ENCODE peak calls at places on chromosomes 6 and 20, in nine cellular contexts. D is adipocyte; S is left lung; Q is GM23248; G is adrenal gland; L is HCT116; V is cardiac muscle cell; T is upper lobe of right lung; U is CD8-positive, alpha-beta memory T cell. X is an unnamed sample.

GRCh38 chr6:169189227-169189626 is 64.4 kb downstream of the THBS2 start:
- DNase-seq in D (no peak), G (no peak), U (no peak), V (no peak), L (no peak), S (no peak), T (no peak), Q (no peak), X (no peak)

GRCh38 chr6:142810952-142811514 is 133.9 kb downstream of the HIVEP2 start:
- DNase-seq in V (no peak), Q (no peak), U (no peak), L (no peak), S (no peak), D (peak; percentile 28), G (no peak), T (no peak), X (no peak)

GRCh38 chr6:14499804-14500203 is 382.2 kb downstream of the CD83 start:
- DNase-seq in T (no peak), D (peak; percentile 90), U (no peak), L (peak; percentile 18), S (no peak), Q (peak; percentile 90), G (no peak), V (peak; percentile 70), X (peak; percentile 66)

GRCh38 chr6:169933251-169933821 is 181.9 kb downstream of the ERMARD start:
- DNase-seq in V (no peak), T (no peak), G (no peak), L (no peak), S (no peak), D (no peak), U (no peak), Q (no peak), X (no peak)

GRCh38 chr6:152078804-152079203 is 271.3 kb downstream of the ESR1 start:
- DNase-seq in T (no peak), Q (no peak), S (no peak), U (no peak), V (no peak), D (no peak), G (no peak), L (no peak), X (no peak)

GRCh38 chr6:144006731-144007454 is 1.2 kb downstream of the PLAGL1 start:
- DNase-seq in V (peak; percentile 65), D (peak; percentile 63), L (peak; percentile 16), U (no peak), T (no peak), Q (peak; percentile 65), G (peak; percentile 43), S (no peak), X (peak; percentile 9)

GRCh38 chr6:71199796-71200195 is 88.8 kb upstream of the OGFRL1 start:
- DNase-seq in U (no peak), S (no peak), V (no peak), G (no peak), L (no peak), D (no peak), T (no peak), Q (no peak), X (no peak)

GRCh38 chr20:13130707-13131103 is 90.4 kb upstream of the ISM1 start:
- DNase-seq in S (no peak), T (no peak), V (no peak), L (no peak), G (no peak), U (no peak), D (no peak), Q (no peak), X (peak; percentile 3)

GRCh38 chr6:99019341-99019740 is 71.6 kb upstream of the FBXL4 start:
- DNase-seq in D (no peak), G (no peak), L (no peak), V (no peak), T (no peak), S (no peak), Q (peak; percentile 50), U (no peak), X (peak; percentile 16)

GRCh38 chr6:26199057-26199772 is 112.0 kb downstream of the HFE start:
- DNase-seq in T (peak; percentile 81), G (peak; percentile 67), V (peak; percentile 96), Q (peak; percentile 92), D (peak; percentile 95), U (peak; percentile 85), L (peak; percentile 95), S (peak; percentile 74), X (peak; percentile 68)

GRCh38 chr6:26202811-26203583 is 115.8 kb downstream of the HFE start:
- DNase-seq in D (no peak), V (no peak), Q (no peak), G (no peak), U (no peak), S (no peak), T (no peak), L (no peak), X (no peak)

GRCh38 chr6:26199773-26200728 is 112.8 kb downstream of the HFE start:
- DNase-seq in D (peak; percentile 61), Q (peak; percentile 39), V (peak; percentile 62), U (no peak), G (peak; percentile 67), S (no peak), T (peak; percentile 74), L (peak; percentile 27), X (no peak)

GRCh38 chr6:26202201-26202611 is 115.0 kb downstream of the HFE start:
- DNase-seq in V (no peak), S (no peak), T (no peak), U (no peak), L (no peak), D (no peak), G (no peak), Q (no peak), X (no peak)

DNA sequence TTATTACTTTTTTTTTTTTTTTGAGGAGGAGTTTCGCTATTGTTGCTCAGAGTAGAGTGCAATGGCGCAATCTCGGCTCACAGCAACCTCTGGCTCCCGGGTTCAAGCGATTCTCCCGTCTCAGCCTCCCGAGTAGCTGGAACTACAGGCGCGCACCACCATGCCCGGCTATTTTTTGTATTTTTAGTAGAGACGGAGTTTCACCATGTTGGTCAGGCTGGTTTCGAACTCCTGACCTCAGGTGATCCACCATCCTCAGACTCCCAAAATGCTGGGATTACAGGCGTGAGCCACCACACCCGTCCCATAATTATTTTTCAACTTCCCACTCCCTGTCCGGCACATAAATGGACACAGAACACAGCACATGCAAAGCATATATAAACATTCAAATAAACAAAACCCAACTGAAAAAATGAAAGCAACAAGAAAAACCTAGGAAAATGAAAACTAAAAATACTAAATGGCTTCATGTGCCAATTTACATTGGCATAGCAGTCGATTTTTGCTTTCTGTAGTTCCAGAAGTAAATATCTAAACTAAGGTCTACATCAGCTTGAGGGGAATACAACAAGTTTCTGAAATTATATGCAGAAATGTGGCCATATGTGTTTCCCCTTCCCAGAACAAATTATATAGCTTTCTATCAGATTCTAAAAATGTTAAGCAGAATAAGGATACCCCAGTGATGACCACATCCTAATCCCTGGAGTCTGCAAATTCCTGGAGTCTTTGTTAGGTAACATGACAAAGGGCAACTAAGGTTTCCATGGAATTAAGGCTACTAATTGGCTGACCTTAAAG is 113.9 kb downstream of the HFE start:
- DNase-seq in G (no peak), V (no peak), L (no peak), U (no peak), S (no peak), D (no peak), T (no peak), Q (no peak), X (no peak)
- H3K4me3 ChIP-seq in G (no peak overlapping the region), V (no peak overlapping the region), L (no peak overlapping the region), U (no peak overlapping the region), S (no peak overlapping the region), D (no peak overlapping the region), T (no peak overlapping the region), Q (no peak overlapping the region), X (peak overlapping the region; percentile 72)

DNA sequence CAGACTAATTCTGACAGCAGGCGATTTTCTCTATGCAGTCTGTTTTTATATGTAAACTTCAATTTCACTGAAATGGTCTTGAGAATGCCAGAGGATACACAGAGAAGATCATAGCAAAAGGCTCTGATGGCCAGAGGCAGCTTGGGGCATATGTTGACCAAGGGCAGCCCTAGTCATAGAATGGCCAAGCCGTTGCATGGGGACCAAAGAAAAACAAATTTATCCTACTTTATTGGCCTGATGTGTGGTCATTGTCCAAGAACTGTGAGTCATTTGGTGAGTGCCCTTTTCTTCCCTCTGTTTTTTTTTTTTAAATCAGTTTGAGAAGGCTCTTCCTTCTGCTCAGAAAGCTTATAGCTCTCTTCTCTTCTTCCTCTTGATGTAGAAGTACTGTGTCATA is 5.8 kb downstream of the HDGFL1 start:
- DNase-seq in G (no peak), T (no peak), V (no peak), L (no peak), D (no peak), U (no peak), Q (no peak), S (no peak), X (peak; percentile 31)
- H3K9me3 ChIP-seq in G (no peaks in the 10 kb centered on the region), T (no peaks in the 10 kb centered on the region), V (no peaks in the 10 kb centered on the region), L (no peaks in the 10 kb centered on the region), D (no peaks in the 10 kb centered on the region), U (no peaks in the 10 kb centered on the region), Q (no peaks in the 10 kb centered on the region), S (peaks cover under 1% of the 10 kb centered on the region), X (no peaks in the 10 kb centered on the region)

DNA sequence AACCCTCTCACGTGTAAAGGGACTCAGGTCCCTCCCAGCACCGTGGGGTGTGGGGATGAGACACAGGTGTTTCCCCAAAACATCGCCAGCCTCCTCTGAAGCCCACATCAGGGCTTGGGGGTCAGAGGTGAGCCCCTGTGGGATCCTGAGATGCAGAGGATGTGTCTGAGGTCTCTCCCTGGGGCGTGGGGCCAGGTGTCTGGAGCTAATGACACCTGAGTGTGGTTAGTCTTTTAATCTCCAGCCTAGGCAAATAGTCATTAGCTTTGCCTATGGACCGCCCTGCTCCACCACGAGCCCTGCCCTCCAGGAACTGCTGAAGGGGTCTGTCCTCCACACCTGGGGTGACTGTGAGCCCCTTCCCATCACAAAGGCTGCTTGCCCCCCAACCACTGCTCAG is 1.7 kb downstream of the SRMS start:
- DNase-seq in Q (no peak), T (no peak), V (no peak), U (no peak), D (no peak), G (no peak), S (no peak), L (no peak), X (no peak)
- H3K27me3 ChIP-seq in Q (no peaks in the 10 kb centered on the region), T (peaks cover 27% of the 10 kb centered on the region), V (no peaks in the 10 kb centered on the region), U (no peaks in the 10 kb centered on the region), D (peaks cover 26% of the 10 kb centered on the region), G (peaks cover 10% of the 10 kb centered on the region), S (peaks cover 18% of the 10 kb centered on the region), L (no peaks in the 10 kb centered on the region), X (no peaks in the 10 kb centered on the region)

GRCh38 chr20:53423587-53424146 is 170.0 kb downstream of the ZNF217 start:
- DNase-seq in Q (no peak), D (no peak), S (no peak), G (no peak), U (no peak), V (no peak), T (no peak), L (no peak), X (no peak)

GRCh38 chr20:53428997-53429396 is 164.6 kb downstream of the ZNF217 start:
- DNase-seq in D (no peak), G (no peak), S (no peak), Q (no peak), T (no peak), U (no peak), V (no peak), L (no peak), X (no peak)

GRCh38 chr20:53427951-53428350 is 165.7 kb downstream of the ZNF217 start:
- DNase-seq in L (no peak), D (no peak), T (no peak), G (peak; percentile 27), V (no peak), Q (no peak), S (no peak), U (no peak), X (no peak)

GRCh38 chr20:53425481-53425880 is 168.2 kb downstream of the ZNF217 start:
- DNase-seq in S (no peak), D (no peak), L (no peak), V (no peak), T (no peak), G (no peak), Q (no peak), U (no peak), X (no peak)

GRCh38 chr20:53425930-53426329 is 167.7 kb downstream of the ZNF217 start:
- DNase-seq in L (no peak), G (no peak), U (no peak), D (no peak), T (no peak), Q (no peak), S (no peak), V (no peak), X (no peak)
- H3K4me3 ChIP-seq in L (no peak overlapping the region), G (no peak overlapping the region), U (no peak overlapping the region), D (no peak overlapping the region), T (no peak overlapping the region), Q (no peak overlapping the region), S (no peak overlapping the region), V (no peak overlapping the region), X (no peak overlapping the region)